ENCODE peak calls at places on chromosomes 6 and 20, in nine cellular contexts. One of them, this sample, is unnamed.

GRCh38 chr20:47191074-47191673 is 165.3 kb downstream of the ZMYND8 start:
- DNase-seq in stomach: no peak
- DNase-seq in Right ventricle myocardium inferior: no peak
- DNase-seq in nephron progenitor cell: no peak
- DNase-seq in mucosa of descending colon: no peak
- DNase-seq in CD4-positive, CD25-positive, alpha-beta regulatory T cell: no peak
- DNase-seq in GM20000: no peak
- DNase-seq in right cardiac atrium: no peak
- DNase-seq in NCI-H774: no peak
- DNase-seq in this sample: no peak

GRCh38 chr6:41182069-41183034 is 18.6 kb downstream of the TREML2 start:
- DNase-seq in CD4-positive, CD25-positive, alpha-beta regulatory T cell: peak
- DNase-seq in mucosa of descending colon: no peak
- DNase-seq in GM20000: peak
- DNase-seq in NCI-H774: peak
- DNase-seq in nephron progenitor cell: peak
- DNase-seq in Right ventricle myocardium inferior: no peak
- DNase-seq in right cardiac atrium: no peak
- DNase-seq in stomach: peak
- DNase-seq in this sample: peak

GRCh38 chr6:49551126-49551865 is 828 bp downstream of the C6orf141 start:
- DNase-seq in Right ventricle myocardium inferior: no peak
- DNase-seq in GM20000: peak
- DNase-seq in right cardiac atrium: no peak
- DNase-seq in CD4-positive, CD25-positive, alpha-beta regulatory T cell: no peak
- DNase-seq in stomach: no peak
- DNase-seq in nephron progenitor cell: peak
- DNase-seq in NCI-H774: no peak
- DNase-seq in mucosa of descending colon: no peak
- DNase-seq in this sample: no peak

GRCh38 chr6:27890351-27891299 is 21.6 kb downstream of the OR2B2 start:
- DNase-seq in CD4-positive, CD25-positive, alpha-beta regulatory T cell: peak
- DNase-seq in Right ventricle myocardium inferior: peak
- DNase-seq in mucosa of descending colon: peak
- DNase-seq in right cardiac atrium: peak
- DNase-seq in stomach: peak
- DNase-seq in GM20000: peak
- DNase-seq in NCI-H774: peak
- DNase-seq in nephron progenitor cell: peak
- DNase-seq in this sample: peak

GRCh38 chr6:166957087-166957804 is 896 bp upstream of the RNASET2 start:
- DNase-seq in right cardiac atrium: peak
- DNase-seq in NCI-H774: peak
- DNase-seq in nephron progenitor cell: peak
- DNase-seq in CD4-positive, CD25-positive, alpha-beta regulatory T cell: peak
- DNase-seq in mucosa of descending colon: peak
- DNase-seq in Right ventricle myocardium inferior: peak
- DNase-seq in stomach: peak
- DNase-seq in GM20000: peak
- DNase-seq in this sample: no peak

GRCh38 chr6:159152014-159152413 is 17.2 kb upstream of the FNDC1 start:
- DNase-seq in CD4-positive, CD25-positive, alpha-beta regulatory T cell: no peak
- DNase-seq in mucosa of descending colon: no peak
- DNase-seq in stomach: no peak
- DNase-seq in GM20000: no peak
- DNase-seq in NCI-H774: no peak
- DNase-seq in nephron progenitor cell: no peak
- DNase-seq in right cardiac atrium: no peak
- DNase-seq in Right ventricle myocardium inferior: no peak
- DNase-seq in this sample: no peak

GRCh38 chr20:61673152-61673551 is 392.5 kb downstream of the TAF4 start:
- DNase-seq in nephron progenitor cell: no peak
- DNase-seq in stomach: no peak
- DNase-seq in NCI-H774: no peak
- DNase-seq in mucosa of descending colon: no peak
- DNase-seq in Right ventricle myocardium inferior: no peak
- DNase-seq in right cardiac atrium: no peak
- DNase-seq in CD4-positive, CD25-positive, alpha-beta regulatory T cell: no peak
- DNase-seq in GM20000: no peak
- DNase-seq in this sample: no peak

GRCh38 chr6:110307368-110307767 is 50.8 kb downstream of the METTL24 start:
- DNase-seq in GM20000: no peak
- DNase-seq in NCI-H774: no peak
- DNase-seq in stomach: no peak
- DNase-seq in CD4-positive, CD25-positive, alpha-beta regulatory T cell: no peak
- DNase-seq in Right ventricle myocardium inferior: no peak
- DNase-seq in mucosa of descending colon: no peak
- DNase-seq in right cardiac atrium: no peak
- DNase-seq in nephron progenitor cell: no peak
- DNase-seq in this sample: no peak

GRCh38 chr20:58584051-58584824 is 66.8 kb upstream of the STX16 start:
- DNase-seq in nephron progenitor cell: no peak
- DNase-seq in NCI-H774: no peak
- DNase-seq in CD4-positive, CD25-positive, alpha-beta regulatory T cell: no peak
- DNase-seq in Right ventricle myocardium inferior: no peak
- DNase-seq in mucosa of descending colon: no peak
- DNase-seq in GM20000: no peak
- DNase-seq in stomach: no peak
- DNase-seq in right cardiac atrium: no peak
- DNase-seq in this sample: no peak

GRCh38 chr6:3159805-3160781 is 2.7 kb upstream of the TUBB2A start:
- DNase-seq in nephron progenitor cell: no peak
- DNase-seq in right cardiac atrium: peak
- DNase-seq in stomach: peak
- DNase-seq in GM20000: no peak
- DNase-seq in CD4-positive, CD25-positive, alpha-beta regulatory T cell: peak
- DNase-seq in Right ventricle myocardium inferior: no peak
- DNase-seq in mucosa of descending colon: peak
- DNase-seq in NCI-H774: peak
- DNase-seq in this sample: no peak

GRCh38 chr20:56808732-56809131 is 179.6 kb downstream of the TFAP2C start:
- DNase-seq in right cardiac atrium: no peak
- DNase-seq in NCI-H774: no peak
- DNase-seq in GM20000: no peak
- DNase-seq in CD4-positive, CD25-positive, alpha-beta regulatory T cell: no peak
- DNase-seq in stomach: no peak
- DNase-seq in nephron progenitor cell: no peak
- DNase-seq in mucosa of descending colon: no peak
- DNase-seq in Right ventricle myocardium inferior: no peak
- DNase-seq in this sample: no peak

GRCh38 chr6:45548657-45549515 is 171.2 kb upstream of the SUPT3H start:
- DNase-seq in right cardiac atrium: no peak
- DNase-seq in GM20000: peak
- DNase-seq in mucosa of descending colon: no peak
- DNase-seq in Right ventricle myocardium inferior: no peak
- DNase-seq in CD4-positive, CD25-positive, alpha-beta regulatory T cell: no peak
- DNase-seq in nephron progenitor cell: no peak
- DNase-seq in NCI-H774: no peak
- DNase-seq in stomach: no peak
- DNase-seq in this sample: no peak

GRCh38 chr6:53465732-53466131 is 79.2 kb downstream of the GCLC start:
- DNase-seq in CD4-positive, CD25-positive, alpha-beta regulatory T cell: no peak
- DNase-seq in mucosa of descending colon: no peak
- DNase-seq in NCI-H774: no peak
- DNase-seq in GM20000: no peak
- DNase-seq in right cardiac atrium: no peak
- DNase-seq in stomach: no peak
- DNase-seq in nephron progenitor cell: no peak
- DNase-seq in Right ventricle myocardium inferior: no peak
- DNase-seq in this sample: no peak

GRCh38 chr6:13273931-13274706 is 54.2 kb downstream of the TBC1D7 start:
- DNase-seq in CD4-positive, CD25-positive, alpha-beta regulatory T cell: peak
- DNase-seq in Right ventricle myocardium inferior: no peak
- DNase-seq in right cardiac atrium: no peak
- DNase-seq in NCI-H774: no peak
- DNase-seq in GM20000: peak
- DNase-seq in stomach: peak
- DNase-seq in mucosa of descending colon: peak
- DNase-seq in nephron progenitor cell: no peak
- DNase-seq in this sample: no peak

GRCh38 chr6:2646346-2646745 is 104.4 kb downstream of the MYLK4 start:
- DNase-seq in NCI-H774: no peak
- DNase-seq in CD4-positive, CD25-positive, alpha-beta regulatory T cell: no peak
- DNase-seq in mucosa of descending colon: no peak
- DNase-seq in Right ventricle myocardium inferior: no peak
- DNase-seq in stomach: no peak
- DNase-seq in right cardiac atrium: no peak
- DNase-seq in GM20000: no peak
- DNase-seq in nephron progenitor cell: no peak
- DNase-seq in this sample: no peak

GRCh38 chr6:20811112-20811746 is 277.0 kb downstream of the CDKAL1 start:
- DNase-seq in stomach: no peak
- DNase-seq in mucosa of descending colon: no peak
- DNase-seq in NCI-H774: no peak
- DNase-seq in nephron progenitor cell: no peak
- DNase-seq in right cardiac atrium: no peak
- DNase-seq in GM20000: no peak
- DNase-seq in CD4-positive, CD25-positive, alpha-beta regulatory T cell: no peak
- DNase-seq in Right ventricle myocardium inferior: no peak
- DNase-seq in this sample: peak

GRCh38 chr20:33524261-33524660 is 34.4 kb downstream of the CBFA2T2 start:
- DNase-seq in nephron progenitor cell: no peak
- DNase-seq in CD4-positive, CD25-positive, alpha-beta regulatory T cell: no peak
- DNase-seq in mucosa of descending colon: no peak
- DNase-seq in right cardiac atrium: no peak
- DNase-seq in GM20000: no peak
- DNase-seq in stomach: no peak
- DNase-seq in NCI-H774: no peak
- DNase-seq in Right ventricle myocardium inferior: no peak
- DNase-seq in this sample: no peak

GRCh38 chr20:1427457-1428054 is 34.7 kb upstream of the FKBP1A start:
- DNase-seq in CD4-positive, CD25-positive, alpha-beta regulatory T cell: no peak
- DNase-seq in NCI-H774: peak
- DNase-seq in nephron progenitor cell: no peak
- DNase-seq in GM20000: no peak
- DNase-seq in Right ventricle myocardium inferior: no peak
- DNase-seq in mucosa of descending colon: no peak
- DNase-seq in right cardiac atrium: no peak
- DNase-seq in stomach: no peak
- DNase-seq in this sample: no peak

GRCh38 chr20:10848810-10849370 is 175.1 kb upstream of the JAG1 start:
- DNase-seq in CD4-positive, CD25-positive, alpha-beta regulatory T cell: no peak
- DNase-seq in NCI-H774: no peak
- DNase-seq in stomach: no peak
- DNase-seq in Right ventricle myocardium inferior: no peak
- DNase-seq in GM20000: no peak
- DNase-seq in mucosa of descending colon: no peak
- DNase-seq in right cardiac atrium: no peak
- DNase-seq in nephron progenitor cell: no peak
- DNase-seq in this sample: peak

GRCh38 chr6:112383191-112383590 is 36.1 kb downstream of the RFPL4B start:
- DNase-seq in Right ventricle myocardium inferior: no peak
- DNase-seq in CD4-positive, CD25-positive, alpha-beta regulatory T cell: no peak
- DNase-seq in GM20000: no peak
- DNase-seq in stomach: no peak
- DNase-seq in NCI-H774: no peak
- DNase-seq in mucosa of descending colon: no peak
- DNase-seq in right cardiac atrium: no peak
- DNase-seq in nephron progenitor cell: no peak
- DNase-seq in this sample: no peak

GRCh38 chr20:15673206-15673605 is 900.0 kb downstream of the KIF16B start:
- DNase-seq in CD4-positive, CD25-positive, alpha-beta regulatory T cell: no peak
- DNase-seq in stomach: no peak
- DNase-seq in GM20000: no peak
- DNase-seq in right cardiac atrium: no peak
- DNase-seq in NCI-H774: no peak
- DNase-seq in nephron progenitor cell: no peak
- DNase-seq in mucosa of descending colon: no peak
- DNase-seq in Right ventricle myocardium inferior: no peak
- DNase-seq in this sample: peak

GRCh38 chr20:39491711-39492110 is 529.6 kb downstream of the DHX35 start:
- DNase-seq in mucosa of descending colon: no peak
- DNase-seq in stomach: no peak
- DNase-seq in right cardiac atrium: no peak
- DNase-seq in nephron progenitor cell: no peak
- DNase-seq in GM20000: no peak
- DNase-seq in Right ventricle myocardium inferior: no peak
- DNase-seq in CD4-positive, CD25-positive, alpha-beta regulatory T cell: no peak
- DNase-seq in NCI-H774: no peak
- DNase-seq in this sample: no peak

This sample was measured in non-pigmented ciliary epithelial cell.